ENCODE peak calls at places on chromosomes 11 and 22, in nine cellular contexts. F is sigmoid colon, M is spleen, E is stomach, N is upper lobe of left lung, C is H1, O is A549, Q is body of pancreas, K is uterus. Z is an unnamed sample.

GRCh38 chr11:112744041-112744440 is 217.2 kb upstream of the NCAM1 start:
- DNase-seq in E (no peak), O (no peak), K (no peak), Q (no peak), C (no peak), N (no peak), M (no peak), F (peak), Z (no peak)

GRCh38 chr22:39252461-39253391 is 7.9 kb upstream of the PDGFB start:
- DNase-seq in O (no peak), C (no peak), E (no peak), F (no peak), K (no peak), M (no peak), Q (no peak), N (no peak), Z (no peak)

GRCh38 chr11:109338131-109338530 is 83.9 kb upstream of the C11orf87 start:
- DNase-seq in M (no peak), O (no peak), Q (no peak), N (no peak), E (no peak), K (no peak), C (no peak), F (no peak), Z (no peak)

GRCh38 chr11:46371994-46372393 is 9.5 kb upstream of the MDK start:
- DNase-seq in Q (no peak), N (no peak), C (no peak), K (no peak), F (no peak), E (no peak), O (no peak), M (no peak), Z (no peak)

GRCh38 chr11:95499516-95500135 is 268.6 kb upstream of the SESN3 start:
- DNase-seq in O (peak), E (no peak), K (no peak), F (no peak), Q (no peak), C (no peak), M (no peak), N (no peak), Z (no peak)

GRCh38 chr11:97902828-97903227 is 1117.9 kb upstream of the CNTN5 start:
- DNase-seq in K (no peak), O (no peak), C (no peak), E (no peak), F (no peak), M (no peak), N (no peak), Q (no peak), Z (no peak)

GRCh38 chr11:40280161-40281054 is 1179.0 kb downstream of the LRRC4C start:
- DNase-seq in K (no peak), C (no peak), N (no peak), F (peak), E (no peak), Q (peak), M (no peak), O (no peak), Z (no peak)

GRCh38 chr11:14971865-14972580 is at the start of gene CALCA:
- DNase-seq in O (no peak), C (peak), F (no peak), E (no peak), M (no peak), N (no peak), Q (no peak), K (no peak), Z (no peak)

GRCh38 chr22:46045459-46046298 is 68.7 kb upstream of the WNT7B start:
- DNase-seq in E (peak), M (peak), K (peak), C (no peak), N (peak), Q (peak), F (peak), O (no peak), Z (no peak)

GRCh38 chr11:77179048-77179447 is 51.0 kb downstream of the MYO7A start:
- DNase-seq in K (no peak), C (no peak), O (no peak), F (no peak), N (no peak), Q (no peak), E (no peak), M (no peak), Z (no peak)

GRCh38 chr11:10735532-10736465 is 15.2 kb upstream of the CTR9 start:
- DNase-seq in E (peak), M (peak), O (peak), K (peak), Q (peak), F (peak), N (peak), C (peak), Z (peak)

GRCh38 chr22:42581762-42582716 is 28.3 kb downstream of the SERHL2 start:
- DNase-seq in C (peak), K (peak), M (peak), O (peak), N (peak), F (peak), Q (peak), E (peak), Z (peak)

GRCh38 chr11:128463386-128463829 is 124.0 kb downstream of the ETS1 start:
- DNase-seq in F (no peak), O (no peak), N (no peak), Q (no peak), M (no peak), E (no peak), K (peak), C (no peak), Z (no peak)

GRCh38 chr11:9692696-9693095 is 28.8 kb downstream of the SWAP70 start:
- DNase-seq in K (no peak), C (no peak), F (no peak), O (no peak), E (no peak), Q (no peak), M (no peak), N (no peak), Z (no peak)

GRCh38 chr11:120547871-120548681 is 36.5 kb downstream of the GRIK4 start:
- DNase-seq in Q (peak), K (peak), F (peak), M (peak), O (peak), C (no peak), N (peak), E (peak), Z (peak)

GRCh38 chr11:77130763-77131513 is 2.9 kb downstream of the MYO7A start:
- DNase-seq in C (no peak), Q (peak), K (peak), E (peak), M (no peak), N (no peak), O (no peak), F (no peak), Z (no peak)

GRCh38 chr11:57566035-57566504 is 1.4 kb downstream of the UBE2L6 start:
- DNase-seq in N (peak), O (no peak), C (no peak), M (no peak), Q (peak), F (no peak), E (peak), K (no peak), Z (no peak)

GRCh38 chr22:22110548-22111266 is 128.1 kb upstream of the TOP3B start:
- DNase-seq in O (peak), C (peak), K (peak), F (no peak), Q (peak), M (peak), N (peak), E (no peak), Z (no peak)

GRCh38 chr22:35839811-35840739 is 122.4 kb downstream of the APOL5 start:
- DNase-seq in F (peak), O (peak), K (peak), Q (peak), E (peak), N (peak), M (peak), C (peak), Z (peak)

GRCh38 chr11:12079726-12080556 is 30.4 kb upstream of the MICAL2 start:
- DNase-seq in C (no peak), N (no peak), E (peak), M (no peak), Q (peak), O (peak), F (peak), K (peak), Z (peak)

GRCh38 chr22:19892249-19892879 is 37.7 kb upstream of the GNB1L start:
- DNase-seq in O (no peak), F (no peak), E (no peak), C (no peak), K (peak), M (no peak), Q (no peak), N (no peak), Z (no peak)

GRCh38 chr11:32583451-32584271 is at the start of gene EIF3M:
- DNase-seq in F (peak), Q (peak), O (peak), C (peak), K (peak), M (peak), N (peak), E (peak), Z (peak)

GRCh38 chr11:106281455-106282173 is 204.2 kb downstream of the AASDHPPT start:
- DNase-seq in F (no peak), Q (no peak), N (no peak), K (no peak), M (no peak), O (peak), C (no peak), E (no peak), Z (no peak)

GRCh38 chr11:92826136-92826535 is 143.3 kb upstream of the MTNR1B start:
- DNase-seq in O (no peak), K (no peak), C (no peak), M (no peak), E (no peak), N (no peak), F (no peak), Q (no peak), Z (no peak)

GRCh38 chr11:13434247-13435205 is 28.5 kb downstream of the BTBD10 start:
- DNase-seq in C (no peak), Q (no peak), K (no peak), O (no peak), F (no peak), E (no peak), M (no peak), N (no peak), Z (no peak)

GRCh38 chr11:87879118-87879517 is 296.1 kb downstream of the RAB38 start:
- DNase-seq in C (no peak), O (no peak), M (no peak), E (no peak), Q (no peak), K (no peak), N (no peak), F (no peak), Z (no peak)

GRCh38 chr22:20857838-20858614 is 585 bp downstream of the PI4KA start:
- DNase-seq in K (peak), F (peak), N (peak), M (peak), E (peak), Q (peak), C (peak), O (peak), Z (peak)

GRCh38 chr11:72072348-72072747 is 8.0 kb downstream of the NUMA1 start:
- DNase-seq in O (peak), E (no peak), C (no peak), K (no peak), Q (no peak), N (no peak), F (no peak), M (no peak), Z (no peak)

GRCh38 chr11:18466402-18466801 is 10.7 kb downstream of the LDHAL6A start:
- DNase-seq in C (no peak), N (no peak), K (no peak), E (no peak), M (no peak), F (no peak), O (no peak), Q (no peak), Z (no peak)

GRCh38 chr11:45964911-45965389 is 42.5 kb downstream of the LARGE2 start:
- DNase-seq in M (no peak), C (peak), E (peak), Q (peak), K (peak), N (peak), F (peak), O (peak), Z (peak)

GRCh38 chr11:105935791-105936190 is 86.2 kb downstream of the MSANTD4 start:
- DNase-seq in F (no peak), M (no peak), N (no peak), C (no peak), Q (no peak), O (no peak), E (no peak), K (no peak), Z (no peak)

GRCh38 chr11:65944767-65945166 is 513 bp upstream of the TSGA10IP start:
- DNase-seq in Q (no peak), K (no peak), N (no peak), M (no peak), C (no peak), E (no peak), F (no peak), O (no peak), Z (no peak)

GRCh38 chr11:101617735-101618332 is 34.0 kb upstream of the TRPC6 start:
- DNase-seq in Q (no peak), K (no peak), C (peak), O (no peak), E (no peak), F (no peak), N (no peak), M (no peak), Z (no peak)

GRCh38 chr11:2260491-2261364 is 9.7 kb downstream of the ASCL2 start:
- DNase-seq in F (no peak), M (peak), N (no peak), K (no peak), O (no peak), C (no peak), Q (no peak), E (peak), Z (no peak)

GRCh38 chr11:76642341-76642740 is 28.2 kb downstream of the LRRC32 start:
- DNase-seq in K (no peak), F (peak), N (no peak), O (no peak), Q (no peak), C (no peak), E (no peak), M (no peak), Z (no peak)

GRCh38 chr11:112318193-112318592 is 57.5 kb upstream of the PLET1 start:
- DNase-seq in M (no peak), E (no peak), F (no peak), N (no peak), O (peak), Q (no peak), K (no peak), C (no peak), Z (no peak)

GRCh38 chr22:36979016-36979415 is 40.2 kb downstream of the TST start:
- DNase-seq in K (no peak), N (no peak), M (no peak), O (no peak), C (no peak), Q (no peak), E (no peak), F (no peak), Z (peak)

GRCh38 chr11:62801071-62801470 is 4.2 kb downstream of the NXF1 start:
- DNase-seq in C (no peak), N (no peak), K (no peak), F (no peak), Q (no peak), M (no peak), O (no peak), E (no peak), Z (no peak)

GRCh38 chr11:62804310-62805043 is 763 bp downstream of the NXF1 start:
- DNase-seq in C (no peak), N (peak), K (no peak), M (no peak), O (no peak), Q (no peak), F (no peak), E (peak), Z (no peak)

GRCh38 chr11:62806611-62807121 is 1.4 kb upstream of the NXF1 start:
- DNase-seq in Q (peak), N (peak), C (no peak), K (peak), E (no peak), O (no peak), F (peak), M (no peak), Z (peak)

GRCh38 chr11:62805991-62806441 is 776 bp upstream of the NXF1 start:
- DNase-seq in Q (no peak), O (no peak), M (no peak), F (no peak), N (no peak), C (no peak), K (no peak), E (no peak), Z (no peak)

DNA sequence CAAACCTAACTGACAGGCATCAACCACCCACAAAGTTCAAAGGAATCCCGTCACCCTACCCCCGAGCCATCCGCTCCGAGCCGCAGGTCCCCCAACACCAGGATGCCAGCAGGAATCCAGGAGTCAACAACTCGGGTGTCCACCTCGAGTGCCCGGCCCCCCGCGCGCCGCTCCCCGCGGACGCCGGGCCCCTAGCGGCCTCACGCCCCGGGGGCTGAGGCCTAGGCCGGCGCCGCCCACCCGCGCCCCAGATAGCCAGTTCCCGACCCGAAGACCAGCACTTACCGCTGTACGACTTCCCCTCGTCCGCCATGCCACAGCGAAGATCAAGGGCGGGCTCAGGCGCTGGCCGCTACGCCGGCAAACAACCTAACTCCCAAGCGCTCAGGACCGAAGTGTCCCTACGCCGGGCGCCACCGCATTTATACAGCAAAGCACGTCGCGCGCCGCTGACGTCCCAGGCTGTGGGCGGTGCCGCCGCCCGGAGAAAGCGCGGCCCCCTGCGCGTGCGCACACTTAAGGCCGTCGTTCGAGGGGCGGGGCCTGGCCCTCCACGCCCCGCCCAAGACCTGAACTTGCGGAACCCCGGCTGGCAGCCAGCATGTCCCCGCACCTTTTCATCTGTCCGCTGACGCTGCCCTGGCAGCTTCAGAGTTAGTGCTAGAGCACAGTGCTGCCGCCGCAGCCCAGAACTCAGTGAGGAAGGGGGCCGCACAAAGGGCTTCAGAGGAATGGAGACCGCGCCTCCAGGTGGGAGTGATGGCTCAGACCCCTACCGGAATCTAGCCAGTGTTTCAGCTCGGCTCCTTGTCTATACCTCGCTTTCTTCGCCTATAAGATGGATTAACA is at the start of gene NXF1:
- DNase-seq in K (peak), N (peak), C (peak), Q (peak), O (peak), M (peak), F (peak), E (peak), Z (peak)
- TF ChIP-seq CTCF in K (no peak), N (no peak), C (no peak), Q (peak), O (no peak), M (peak), F (no peak), E (no peak), Z (no peak)

GRCh38 chr22:41526226-41526531 is 18.1 kb downstream of the POLR3H start:
- DNase-seq in K (no peak), C (no peak), F (no peak), M (no peak), Q (no peak), N (no peak), E (no peak), O (no peak), Z (no peak)

GRCh38 chr22:41524809-41525449 is 19.3 kb downstream of the POLR3H start:
- DNase-seq in Q (no peak), E (peak), M (peak), F (no peak), N (no peak), C (no peak), K (peak), O (no peak), Z (no peak)

GRCh38 chr22:41526802-41527799 is 17.2 kb downstream of the POLR3H start:
- DNase-seq in N (no peak), F (peak), K (peak), O (peak), E (peak), M (peak), Q (peak), C (peak), Z (no peak)

GRCh38 chr22:41524283-41524682 is 20.0 kb downstream of the POLR3H start:
- DNase-seq in O (no peak), Q (peak), M (no peak), F (peak), C (no peak), K (peak), N (peak), E (peak), Z (no peak)

DNA sequence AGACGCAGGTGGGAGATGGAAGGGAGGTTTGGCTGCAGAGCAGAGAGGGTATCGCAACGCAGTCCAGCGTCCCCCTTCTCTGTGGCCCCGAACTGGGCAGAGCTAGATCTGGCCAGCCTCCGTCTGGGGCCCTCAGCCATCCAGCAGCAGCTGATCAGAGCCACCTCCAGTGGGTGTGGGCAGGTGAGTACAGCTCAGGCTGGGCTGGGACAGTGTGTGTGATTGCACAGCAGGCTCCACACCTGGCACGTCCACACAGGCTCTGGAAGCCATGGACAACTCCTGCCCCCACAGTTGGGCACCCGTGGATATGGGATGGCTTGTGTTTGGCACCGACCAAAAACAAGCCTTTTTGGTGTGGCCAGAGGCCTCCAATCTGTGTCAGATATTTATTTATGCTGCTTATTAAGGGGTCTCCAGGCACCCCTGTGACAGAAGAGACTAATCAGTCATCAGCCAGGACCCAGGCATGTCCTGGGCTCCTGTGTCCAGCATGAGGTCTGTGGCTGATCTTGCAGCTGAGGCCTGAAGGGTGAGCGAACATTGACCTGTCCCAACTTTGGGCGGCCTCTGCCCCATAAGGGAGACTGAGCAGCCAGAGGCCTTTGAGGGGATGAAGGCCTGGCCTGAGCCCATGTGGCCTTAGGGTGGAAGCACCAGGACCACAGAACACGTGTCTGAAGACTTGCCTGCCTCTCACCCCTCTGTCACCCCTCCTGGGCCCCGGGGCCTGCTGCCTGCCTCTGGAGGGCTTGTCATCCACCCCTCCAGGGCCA is 18.6 kb downstream of the POLR3H start:
- DNase-seq in O (no peak), K (no peak), C (no peak), M (no peak), N (no peak), Q (no peak), E (no peak), F (no peak), Z (no peak)
- TF ChIP-seq POLR2A in O (no peak), K (no peak), C (peak), M (no peak), N (no peak), Q (no peak), E (no peak), F (no peak), Z (no peak)

GRCh38 chr11:132519226-132519860 is 1013.0 kb downstream of the OPCML start:
- DNase-seq in K (no peak), O (no peak), N (no peak), E (no peak), Q (no peak), F (no peak), C (no peak), M (no peak), Z (no peak)

GRCh38 chr11:132520199-132520598 is 1012.1 kb downstream of the OPCML start:
- DNase-seq in E (no peak), N (no peak), M (no peak), Q (no peak), C (no peak), O (no peak), K (no peak), F (no peak), Z (no peak)

DNA sequence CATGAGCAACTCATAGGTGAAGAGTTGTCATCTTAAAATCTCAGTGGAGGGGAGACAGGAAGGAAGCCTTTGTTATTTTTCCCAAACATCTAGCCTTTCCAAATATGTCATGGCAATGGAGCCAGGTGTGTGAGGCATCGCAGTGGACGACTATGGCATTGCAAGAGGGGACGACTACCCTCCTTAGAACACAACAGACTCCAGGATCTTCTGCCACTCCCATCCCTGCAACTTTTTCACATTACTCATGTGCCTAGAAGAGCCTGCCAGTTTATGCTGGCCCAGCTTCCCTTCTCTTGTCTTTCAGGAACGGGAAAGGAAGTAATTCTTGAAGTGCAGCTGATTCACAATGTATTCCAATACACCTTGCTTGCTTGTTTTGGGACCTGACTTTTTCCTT is 1008.4 kb downstream of the OPCML start:
- DNase-seq in Q (no peak), F (no peak), M (no peak), O (no peak), E (no peak), C (no peak), K (no peak), N (no peak), Z (no peak)
- TF ChIP-seq CTCF in Q (no peak), F (no peak), M (no peak), O (no peak), E (no peak), C (peak), K (no peak), N (no peak), Z (no peak)

GRCh38 chr11:75311858-75312288 is 39.6 kb downstream of the ARRB1 start:
- DNase-seq in E (peak), F (peak), K (peak), Q (peak), M (no peak), O (no peak), N (peak), C (no peak), Z (peak)
- TF ChIP-seq POLR2A in E (no peak), F (no peak), K (peak), Q (peak), M (no peak), O (no peak), N (no peak), C (no peak), Z (no peak)

Z was measured in lower leg skin.